ENCODE peak calls at places on chromosome 2, in eight cellular contexts. R is Peyer's patch; F is tibial artery; C is COLO829; W is activated CD4-positive, alpha-beta T cell treated with anti-CD3 and anti-CD28 coated beads for 1 hour; H is AG09319; T is activated naive CD4-positive, alpha-beta T cell; M is stimulated activated CD4-positive, alpha-beta T cell treated with anti-CD3 and anti-CD28 coated beads, Interleukin-15, amount 100 ng/mL, for 1 hour. O is an unnamed sample.

GRCh38 chr2:233142355-233142897 is 82.3 kb downstream of the INPP5D start:
- DNase-seq in F (no peak), T (no peak), W (no peak), C (no peak), H (no peak), R (peak), M (no peak), O (no peak)

GRCh38 chr2:6824962-6825361 is 40.7 kb downstream of the CMPK2 start:
- DNase-seq in F (no peak), W (no peak), M (no peak), T (no peak), C (no peak), R (no peak), H (peak), O (no peak)

GRCh38 chr2:18987592-18988073 is 370.8 kb downstream of the OSR1 start:
- DNase-seq in W (no peak), H (peak), C (peak), R (peak), F (peak), T (no peak), M (no peak), O (peak)

GRCh38 chr2:47437287-47437686 is 34.3 kb downstream of the MSH2 start:
- DNase-seq in R (no peak), M (no peak), W (no peak), T (no peak), C (peak), F (no peak), H (peak), O (peak)

GRCh38 chr2:161306919-161307318 is 1.3 kb upstream of the PSMD14 start:
- DNase-seq in M (no peak), F (no peak), W (no peak), H (no peak), R (no peak), T (no peak), C (no peak), O (no peak)

GRCh38 chr2:27485496-27485895 is 4.0 kb downstream of the IFT172 start:
- DNase-seq in F (no peak), C (peak), R (no peak), M (no peak), T (no peak), W (no peak), H (no peak), O (no peak)

GRCh38 chr2:14756981-14757657 is 124.6 kb downstream of the LRATD1 start:
- DNase-seq in M (no peak), T (no peak), C (no peak), H (peak), F (no peak), R (no peak), W (no peak), O (peak)

GRCh38 chr2:22817197-22817596 is 567.8 kb upstream of the KLHL29 start:
- DNase-seq in C (peak), R (no peak), W (no peak), F (no peak), M (no peak), T (no peak), H (no peak), O (no peak)

GRCh38 chr2:27369471-27370025 is 590 bp downstream of the EIF2B4 start:
- DNase-seq in H (no peak), R (peak), W (no peak), C (peak), M (no peak), T (no peak), F (no peak), O (peak)

GRCh38 chr2:12730265-12730664 is 13.5 kb downstream of the TRIB2 start:
- DNase-seq in C (no peak), F (no peak), M (no peak), T (no peak), R (no peak), H (no peak), W (no peak), O (no peak)

GRCh38 chr2:182367401-182367800 is 59.4 kb downstream of the PDE1A start:
- DNase-seq in H (no peak), C (no peak), M (no peak), F (no peak), W (no peak), R (no peak), T (no peak), O (no peak)

GRCh38 chr2:15145046-15145817 is 415.9 kb downstream of the NBAS start:
- DNase-seq in T (no peak), F (no peak), M (no peak), W (no peak), H (no peak), C (no peak), R (no peak), O (no peak)

GRCh38 chr2:144547512-144547911 is 27.6 kb upstream of the ZEB2 start:
- DNase-seq in C (no peak), H (no peak), W (no peak), T (no peak), M (no peak), F (no peak), R (no peak), O (no peak)

GRCh38 chr2:207802650-207803049 is 32.9 kb upstream of the FZD5 start:
- DNase-seq in T (no peak), W (no peak), M (no peak), F (no peak), H (no peak), C (no peak), R (no peak), O (no peak)

GRCh38 chr2:54665436-54665856 is 58.0 kb upstream of the EML6 start:
- DNase-seq in W (no peak), C (peak), R (peak), M (no peak), H (no peak), T (no peak), F (no peak), O (peak)

GRCh38 chr2:29477186-29477585 is 362.0 kb downstream of the CLIP4 start:
- DNase-seq in T (no peak), R (no peak), C (no peak), W (no peak), M (no peak), F (no peak), H (no peak), O (no peak)

GRCh38 chr2:162199913-162200312 is 43.3 kb downstream of the FAP start:
- DNase-seq in W (no peak), T (no peak), C (no peak), F (no peak), M (no peak), H (no peak), R (no peak), O (no peak)

GRCh38 chr2:208358758-208359631 is 47.6 kb upstream of the PTH2R start:
- DNase-seq in C (no peak), F (no peak), T (no peak), W (no peak), M (no peak), H (no peak), R (no peak), O (no peak)

GRCh38 chr2:44715671-44716077 is 225.8 kb upstream of the SIX3 start:
- DNase-seq in F (no peak), M (no peak), W (no peak), C (peak), R (no peak), H (peak), T (no peak), O (peak)

GRCh38 chr2:144570566-144570965 is 50.6 kb upstream of the ZEB2 start:
- DNase-seq in C (no peak), M (no peak), H (no peak), T (no peak), F (no peak), R (no peak), W (no peak), O (no peak)

GRCh38 chr2:234261736-234262135 is 211.2 kb downstream of the SPP2 start:
- DNase-seq in W (no peak), T (no peak), F (no peak), M (no peak), C (no peak), R (no peak), H (no peak), O (no peak)

GRCh38 chr2:172685467-172685866 is 50.2 kb upstream of the RAPGEF4 start:
- DNase-seq in T (no peak), M (no peak), F (no peak), W (no peak), C (no peak), H (no peak), R (no peak), O (no peak)

GRCh38 chr2:314561-315336 is 26.9 kb upstream of the ALKAL2 start:
- DNase-seq in F (no peak), R (no peak), W (no peak), M (no peak), H (no peak), C (no peak), T (no peak), O (no peak)

GRCh38 chr2:151264157-151264835 is 2.6 kb upstream of the RBM43 start:
- DNase-seq in F (no peak), R (no peak), M (no peak), W (no peak), C (no peak), T (no peak), H (no peak), O (no peak)

GRCh38 chr2:147045113-147045512 is 799.7 kb upstream of the ACVR2A start:
- DNase-seq in T (peak), R (no peak), F (no peak), C (no peak), W (no peak), H (no peak), M (peak), O (peak)

GRCh38 chr2:1968988-1969700 is 224.8 kb upstream of the PXDN start:
- DNase-seq in F (no peak), R (no peak), T (no peak), H (no peak), M (no peak), W (no peak), C (no peak), O (no peak)

GRCh38 chr2:224036731-224037376 is 2.2 kb downstream of the SERPINE2 start:
- DNase-seq in C (no peak), H (no peak), F (no peak), T (no peak), M (no peak), R (no peak), W (no peak), O (no peak)

GRCh38 chr2:202084265-202084664 is 11.2 kb downstream of the KIAA2012 start:
- DNase-seq in F (no peak), M (no peak), W (no peak), C (no peak), H (no peak), T (no peak), R (no peak), O (peak)

GRCh38 chr2:60094450-60094929 is 459.0 kb downstream of the BCL11A start:
- DNase-seq in R (no peak), W (no peak), H (no peak), T (no peak), C (no peak), F (no peak), M (no peak), O (no peak)

GRCh38 chr2:111705711-111706323 is 178.2 kb downstream of the ANAPC1 start:
- DNase-seq in H (no peak), F (no peak), C (peak), R (peak), W (no peak), T (no peak), M (peak), O (peak)

GRCh38 chr2:10486601-10487079 is 38.5 kb upstream of the ODC1 start:
- DNase-seq in C (no peak), H (no peak), T (no peak), F (peak), M (no peak), W (no peak), R (no peak), O (no peak)

GRCh38 chr2:239715606-239716005 is 309.5 kb downstream of the NDUFA10 start:
- DNase-seq in H (no peak), R (no peak), C (no peak), T (no peak), M (no peak), W (no peak), F (peak), O (no peak)

GRCh38 chr2:201151127-201152074 is 31.5 kb upstream of the CASP10 start:
- DNase-seq in C (peak), F (no peak), W (no peak), H (no peak), R (no peak), M (no peak), T (no peak), O (peak)

GRCh38 chr2:165305391-165306096 is 66.3 kb downstream of the SCN2A start:
- DNase-seq in C (no peak), F (no peak), M (no peak), H (no peak), R (no peak), T (no peak), W (no peak), O (no peak)

GRCh38 chr2:113791697-113792590 is 35.5 kb upstream of the SLC35F5 start:
- DNase-seq in W (no peak), H (peak), R (no peak), C (no peak), T (no peak), M (no peak), F (no peak), O (no peak)

GRCh38 chr2:6683481-6683880 is 182.2 kb downstream of the CMPK2 start:
- DNase-seq in C (peak), F (no peak), H (no peak), T (no peak), W (no peak), M (no peak), R (no peak), O (no peak)

GRCh38 chr2:191512202-191512601 is 165.7 kb upstream of the NABP1 start:
- DNase-seq in C (no peak), H (no peak), F (no peak), M (no peak), R (no peak), W (no peak), T (no peak), O (no peak)

GRCh38 chr2:122704109-122704563 is 948.7 kb downstream of the TSN start:
- DNase-seq in F (no peak), T (no peak), H (no peak), M (no peak), C (no peak), R (no peak), W (no peak), O (no peak)

O was measured in AG08396.